ENCODE peak calls at places on chromosomes 7 and 10, in six cellular contexts. D is fibroblast of the conjunctiva; B is activated effector memory CD4-positive, alpha-beta T cell treated with Interleukin-2 at 50 U/mL for 16 hours; Z is amygdala; E is endodermal cell; A is HCT116. L is an unnamed sample.

GRCh38 chr7:90701771-90702170 is 105.7 kb downstream of the CDK14 start:
- DNase-seq in D (no peak), B (no peak), Z (no peak), E (peak; percentile 85), A (no peak), L (no peak)

GRCh38 chr10:74827045-74827441 is 643 bp downstream of the KAT6B start:
- DNase-seq in B (no peak), E (no peak), D (no peak), A (no peak), Z (no peak), L (no peak)

GRCh38 chr7:1056006-1056784 is 11.8 kb downstream of the GPR146 start:
- DNase-seq in E (no peak), B (no peak), Z (no peak), D (no peak), A (no peak), L (no peak)

GRCh38 chr7:127798023-127798422 is 146.0 kb downstream of the SND1 start:
- DNase-seq in A (no peak), B (no peak), E (no peak), D (no peak), Z (no peak), L (no peak)

GRCh38 chr10:123135415-123136141 is at the start of gene HMX3:
- DNase-seq in E (peak; percentile 85), D (no peak), B (no peak), Z (no peak), A (no peak), L (peak; percentile 63)

GRCh38 chr7:120538335-120538734 is 265.4 kb downstream of the KCND2 start:
- DNase-seq in D (no peak), A (no peak), B (no peak), Z (no peak), E (no peak), L (no peak)

GRCh38 chr10:101760510-101760909 is 15.4 kb downstream of the FGF8 start:
- DNase-seq in D (no peak), B (no peak), Z (no peak), E (no peak), A (no peak), L (no peak)

GRCh38 chr10:91891285-91892001 is 17.8 kb downstream of the FGFBP3 start:
- DNase-seq in Z (no peak), D (no peak), A (no peak), B (no peak), E (no peak), L (no peak)

GRCh38 chr10:31644931-31645633 is 283.5 kb downstream of the ARHGAP12 start:
- DNase-seq in A (no peak), D (no peak), Z (no peak), B (no peak), E (no peak), L (no peak)

GRCh38 chr7:90596745-90597526 is 815 bp downstream of the CDK14 start:
- DNase-seq in Z (no peak), D (no peak), B (no peak), E (peak; percentile 50), A (no peak), L (no peak)

GRCh38 chr10:103745264-103746247 is 109.8 kb downstream of the SH3PXD2A start:
- DNase-seq in B (peak; percentile 59), Z (no peak), A (peak; percentile 76), D (no peak), E (peak; percentile 63), L (no peak)

GRCh38 chr10:77195101-77195500 is 442.5 kb downstream of the KCNMA1 start:
- DNase-seq in E (no peak), Z (no peak), A (no peak), D (peak; percentile 27), B (no peak), L (no peak)

GRCh38 chr7:155764432-155764798 is 47.8 kb downstream of the SHH start:
- DNase-seq in Z (no peak), B (no peak), E (no peak), D (no peak), A (no peak), L (peak; percentile 41)

GRCh38 chr7:139698879-139699278 is 78.9 kb downstream of the HIPK2 start:
- DNase-seq in E (no peak), Z (no peak), A (no peak), B (no peak), D (no peak), L (no peak)

GRCh38 chr7:130891254-130892094 is 157.5 kb upstream of the KLF14 start:
- DNase-seq in D (peak; percentile 92), B (no peak), E (no peak), Z (no peak), A (peak; percentile 88), L (no peak)

GRCh38 chr7:78264105-78264504 is 465.5 kb downstream of the PHTF2 start:
- DNase-seq in B (no peak), A (no peak), D (no peak), Z (no peak), E (no peak), L (no peak)

L was measured in GM12891.